ENCODE peak calls at places on chromosomes 2 and 18, in five cellular contexts. B is lower lobe of right lung; G is CD4-positive, CD25-positive, alpha-beta regulatory T cell; K is mesendoderm; W is small intestine. S is an unnamed sample.

GRCh38 chr18:59718108-59719057 is 21.2 kb upstream of the CCBE1 start:
- DNase-seq in G (no peak), B (no peak), K (peak; percentile 81), W (no peak), S (no peak)

GRCh38 chr2:216001612-216002215 is 11.6 kb downstream of the MREG start:
- DNase-seq in W (no peak), G (no peak), B (no peak), K (no peak), S (no peak)

GRCh38 chr2:99651930-99652670 is 162.3 kb upstream of the REV1 start:
- DNase-seq in K (peak; percentile 19), G (no peak), W (no peak), B (no peak), S (no peak)

GRCh38 chr2:230889911-230890601 is 25.3 kb downstream of the ITM2C start:
- DNase-seq in B (peak; percentile 33), W (peak; percentile 58), G (no peak), K (no peak), S (no peak)

GRCh38 chr18:77145364-77145901 is 12.8 kb upstream of the MBP start:
- DNase-seq in G (no peak), W (no peak), K (no peak), B (no peak), S (no peak)

GRCh38 chr2:200188851-200189250 is 117.6 kb upstream of the SPATS2L start:
- DNase-seq in B (no peak), G (no peak), K (no peak), W (no peak), S (no peak)

GRCh38 chr2:189253841-189254240 is 74.3 kb upstream of the COL5A2 start:
- DNase-seq in B (no peak), G (no peak), W (no peak), K (peak; percentile 40), S (no peak)

GRCh38 chr2:85852979-85853498 is 35.8 kb downstream of the ST3GAL5 start:
- DNase-seq in W (peak; percentile 56), G (peak; percentile 44), K (no peak), B (peak; percentile 62), S (no peak)

GRCh38 chr2:241777686-241778627 is 1.3 kb downstream of the GAL3ST2 start:
- DNase-seq in K (no peak), W (no peak), G (no peak), B (no peak), S (peak; percentile 48)

GRCh38 chr2:101753720-101754490 is 56.4 kb downstream of the MAP4K4 start:
- DNase-seq in B (no peak), G (no peak), K (no peak), W (no peak), S (no peak)

DNA sequence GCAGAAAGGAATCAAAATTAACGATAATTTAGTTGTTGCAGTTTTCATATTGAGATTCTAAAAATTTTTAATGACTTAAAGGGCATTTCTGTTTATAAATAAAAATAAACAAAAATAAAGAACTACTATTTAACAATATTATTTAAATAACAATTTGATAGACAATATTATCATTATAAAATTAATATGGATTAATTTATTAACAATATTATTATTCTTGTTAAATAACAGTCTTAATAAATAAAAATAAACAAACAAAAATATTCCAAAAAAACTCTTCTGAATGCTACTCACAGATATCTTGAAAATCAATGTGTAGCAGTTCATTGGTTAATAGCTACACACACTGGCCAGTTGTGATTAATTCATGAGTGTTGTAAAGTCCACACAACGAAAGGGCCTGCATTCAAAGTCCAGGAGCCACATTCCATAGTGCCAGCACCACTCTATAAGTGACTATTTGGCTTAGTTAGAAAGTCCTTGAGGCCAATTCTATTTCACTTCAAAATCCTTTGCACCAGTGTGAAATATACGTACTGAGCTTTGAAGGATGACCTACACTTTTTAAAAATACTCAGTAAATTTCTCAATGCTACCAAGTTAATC is 117.1 kb downstream of the ZNF521 start:
- DNase-seq in B (no peak), G (no peak), W (peak; percentile 18), K (no peak), S (no peak)
- H3K4me1 ChIP-seq in B (peaks cover 34% of the 10 kb centered on the region), G (no peaks in the 10 kb centered on the region), W (no peaks in the 10 kb centered on the region), K (peaks cover 25% of the 10 kb centered on the region), S (no peaks in the 10 kb centered on the region)

DNA sequence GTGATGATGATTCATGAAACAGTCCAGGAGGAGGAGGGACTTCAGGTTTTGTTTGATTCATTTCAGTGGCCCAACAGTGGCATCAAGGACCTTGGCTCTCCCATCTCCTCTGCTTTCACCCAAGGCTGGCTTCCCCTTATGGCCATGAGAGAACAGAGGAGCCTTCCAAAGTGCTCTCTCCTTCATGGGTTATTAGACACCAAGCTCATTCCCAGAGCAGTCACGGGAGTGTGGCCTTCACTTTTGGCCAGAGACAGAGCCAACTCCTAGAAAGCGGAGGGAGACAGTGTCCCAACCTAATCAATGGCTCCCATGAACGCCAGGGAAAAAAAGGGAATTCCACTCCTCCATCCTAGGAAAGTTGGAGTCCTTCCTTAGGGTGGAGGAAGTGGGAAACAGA is 886 bp upstream of the DUSP28 start:
- DNase-seq in K (no peak), B (no peak), G (no peak), W (no peak), S (no peak)
- H3K4me1 ChIP-seq in K (peaks cover 5% of the 10 kb centered on the region), B (peaks cover 64% of the 10 kb centered on the region), G (peaks cover 69% of the 10 kb centered on the region), W (peaks cover 11% of the 10 kb centered on the region), S (peaks cover 28% of the 10 kb centered on the region)

GRCh38 chr18:13218376-13219011 is at the start of gene LDLRAD4:
- DNase-seq in W (peak; percentile 53), G (peak; percentile 20), K (peak; percentile 60), B (no peak), S (peak; percentile 58)
- H3K4me1 ChIP-seq in W (peaks cover 10% of the 10 kb centered on the region), G (peaks cover 28% of the 10 kb centered on the region), K (no peaks in the 10 kb centered on the region), B (peaks cover 69% of the 10 kb centered on the region), S (peaks cover 45% of the 10 kb centered on the region)

DNA sequence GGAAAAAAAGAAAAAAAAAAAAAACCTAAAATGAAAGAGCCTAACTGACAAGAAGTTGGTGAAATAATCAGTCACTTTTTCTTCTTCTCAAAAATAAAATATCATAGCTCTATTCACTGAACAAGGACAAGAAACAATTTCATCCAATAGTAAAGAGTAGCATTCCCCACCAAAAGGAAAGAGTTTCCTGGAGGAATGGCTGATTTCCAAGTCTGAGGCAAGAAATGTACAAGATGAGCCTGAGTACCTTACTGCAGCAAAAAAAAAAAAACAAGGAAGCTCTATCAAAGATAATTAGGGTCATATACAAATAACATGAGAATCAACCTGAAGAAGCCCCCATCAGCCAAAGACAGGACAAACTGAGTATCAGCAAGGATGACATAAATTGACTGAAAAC is 11.5 kb downstream of the ROCK1 start:
- DNase-seq in W (no peak), G (no peak), K (no peak), B (no peak), S (no peak)
- H3K4me1 ChIP-seq in W (peaks cover 7% of the 10 kb centered on the region), G (peaks cover 37% of the 10 kb centered on the region), K (no peaks in the 10 kb centered on the region), B (peaks cover 59% of the 10 kb centered on the region), S (no peaks in the 10 kb centered on the region)

DNA sequence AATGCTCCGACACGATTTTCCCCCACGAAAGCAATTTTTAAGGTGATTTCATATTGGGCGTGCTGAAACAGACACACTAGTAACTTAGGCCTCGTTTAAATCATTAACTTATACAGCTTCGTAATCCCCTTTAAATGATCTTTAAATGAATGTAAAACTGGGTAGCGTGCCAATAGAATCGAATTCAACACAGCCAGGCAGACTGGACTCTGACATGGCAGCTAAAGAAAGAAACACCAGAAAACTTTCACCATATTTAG is 2.4 kb upstream of the ID2 start:
- DNase-seq in B (no peak), G (no peak), K (no peak), W (no peak), S (no peak)
- H3K4me1 ChIP-seq in B (peaks cover 40% of the 10 kb centered on the region), G (peaks cover 60% of the 10 kb centered on the region), K (peaks cover 8% of the 10 kb centered on the region), W (peaks cover 6% of the 10 kb centered on the region), S (peaks cover 5% of the 10 kb centered on the region)

GRCh38 chr2:74559912-74560311 is 5.4 kb downstream of the DOK1 start:
- DNase-seq in K (peak; percentile 40), B (no peak), G (no peak), W (no peak), S (peak; percentile 27)

GRCh38 chr2:74556831-74557370 is 2.4 kb downstream of the DOK1 start:
- DNase-seq in B (no peak), K (no peak), W (no peak), G (no peak), S (no peak)

GRCh38 chr2:74556159-74556558 is 1.6 kb downstream of the DOK1 start:
- DNase-seq in W (no peak), B (no peak), G (no peak), K (no peak), S (no peak)

GRCh38 chr2:74560591-74560990 is 6.1 kb downstream of the DOK1 start:
- DNase-seq in B (no peak), K (peak; percentile 22), G (no peak), W (no peak), S (no peak)

GRCh38 chr2:74558284-74559230 is 4.0 kb downstream of the DOK1 start:
- DNase-seq in G (no peak), W (peak; percentile 33), B (no peak), K (no peak), S (no peak)
- H3K4me1 ChIP-seq in G (peaks cover 29% of the 10 kb centered on the region), W (no peaks in the 10 kb centered on the region), B (peaks cover 9% of the 10 kb centered on the region), K (peaks cover 3% of the 10 kb centered on the region), S (no peaks in the 10 kb centered on the region)

GRCh38 chr2:19560785-19561184 is 202.4 kb upstream of the OSR1 start:
- DNase-seq in G (no peak), K (no peak), B (no peak), W (no peak), S (no peak)

GRCh38 chr2:19554520-19554919 is 196.1 kb upstream of the OSR1 start:
- DNase-seq in G (no peak), K (no peak), B (no peak), W (no peak), S (no peak)

GRCh38 chr2:19556648-19557047 is 198.2 kb upstream of the OSR1 start:
- DNase-seq in B (no peak), W (no peak), K (no peak), G (no peak), S (no peak)

GRCh38 chr2:19559596-19560240 is 201.3 kb upstream of the OSR1 start:
- DNase-seq in B (no peak), W (peak; percentile 23), K (no peak), G (no peak), S (peak; percentile 61)
- H3K4me1 ChIP-seq in B (no peaks in the 10 kb centered on the region), W (no peaks in the 10 kb centered on the region), K (no peaks in the 10 kb centered on the region), G (no peaks in the 10 kb centered on the region), S (no peaks in the 10 kb centered on the region)

GRCh38 chr2:233040174-233040530 is 7.7 kb downstream of the NEU2 start:
- DNase-seq in G (no peak), B (no peak), W (no peak), K (no peak), S (no peak)

GRCh38 chr2:233039217-233040173 is 7.0 kb downstream of the NEU2 start:
- DNase-seq in K (no peak), B (no peak), G (no peak), W (no peak), S (no peak)

GRCh38 chr2:233042549-233042948 is 10.1 kb downstream of the NEU2 start:
- DNase-seq in B (no peak), W (no peak), G (no peak), K (no peak), S (no peak)

GRCh38 chr2:233041722-233042323 is 9.4 kb downstream of the NEU2 start:
- DNase-seq in G (no peak), W (no peak), K (no peak), B (no peak), S (no peak)

DNA sequence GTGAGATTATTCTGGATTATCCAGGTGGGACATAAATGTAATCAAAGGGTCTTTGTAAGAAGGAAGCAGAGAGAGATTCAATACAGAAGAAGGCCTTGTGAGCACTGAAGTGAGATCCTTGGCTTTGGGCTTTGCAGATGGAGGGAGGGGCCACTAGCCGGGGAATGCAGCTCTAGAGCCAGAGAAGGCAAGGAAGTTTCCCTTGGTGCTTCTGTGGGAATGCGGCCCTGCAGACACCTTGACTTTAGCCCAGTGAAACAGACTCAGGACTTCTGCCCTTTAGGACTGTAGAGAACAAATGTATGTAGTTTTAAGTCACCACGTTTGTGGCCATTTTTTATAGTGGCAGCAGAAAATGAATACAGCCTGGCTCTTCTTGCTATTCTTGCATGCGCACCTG is 8.1 kb downstream of the NEU2 start:
- DNase-seq in W (no peak), K (no peak), B (no peak), G (no peak), S (no peak)
- H3K4me1 ChIP-seq in W (no peaks in the 10 kb centered on the region), K (no peaks in the 10 kb centered on the region), B (no peaks in the 10 kb centered on the region), G (no peaks in the 10 kb centered on the region), S (no peaks in the 10 kb centered on the region)